ENCODE peak calls at places on chromosomes 7 and 10, in four cellular contexts. Q is IMR-90, D is MM.1S, V is transverse colon. W is an unnamed sample. For H3K36me3 and H3K9me3, the result is how much of the 10 kb centered on the place peaks cover.

GRCh38 chr10:100761191-100761590 is 15.8 kb downstream of the PAX2 start:
- DNase-seq in D (no peak), Q (no peak), V (no peak), W (no peak)

GRCh38 chr7:115676080-115676479 is 354.5 kb downstream of the TFEC start:
- DNase-seq in Q (peak), V (peak), D (no peak), W (peak)

GRCh38 chr10:67664936-67665335 is 31.1 kb downstream of the CTNNA3 start:
- DNase-seq in D (peak), Q (peak), V (no peak), W (no peak)

GRCh38 chr10:48564466-48565150 is 40.3 kb downstream of the ARHGAP22 start:
- DNase-seq in V (no peak), Q (no peak), D (no peak), W (no peak)

GRCh38 chr7:98372993-98373392 is 27.9 kb downstream of the BAIAP2L1 start:
- DNase-seq in Q (peak), V (no peak), D (no peak), W (peak)

GRCh38 chr7:74542558-74543117 is 88.9 kb downstream of the GTF2IRD1 start:
- DNase-seq in D (no peak), Q (no peak), V (no peak), W (no peak)

GRCh38 chr7:2495402-2496309 is 19.5 kb upstream of the GRIFIN start:
- DNase-seq in V (no peak), Q (no peak), D (no peak), W (no peak)

GRCh38 chr10:92042541-92042940 is 119.0 kb downstream of the BTAF1 start:
- DNase-seq in Q (no peak), V (no peak), D (no peak), W (no peak)

GRCh38 chr10:66783296-66783695 is 142.5 kb upstream of the LRRTM3 start:
- DNase-seq in V (no peak), D (no peak), Q (peak), W (no peak)

GRCh38 chr7:12296051-12296570 is 85.0 kb downstream of the TMEM106B start:
- DNase-seq in V (no peak), D (no peak), Q (no peak), W (no peak)

GRCh38 chr10:35426657-35427056 is 90.3 kb downstream of the CCNY start:
- DNase-seq in Q (no peak), V (no peak), D (no peak), W (no peak)

GRCh38 chr10:23198940-23199767 is 7.0 kb downstream of the PTF1A start:
- DNase-seq in V (no peak), Q (no peak), D (no peak), W (peak)

GRCh38 chr10:14004536-14004935 is 326.2 kb downstream of the FRMD4A start:
- DNase-seq in D (no peak), V (no peak), Q (peak), W (no peak)

GRCh38 chr10:73876157-73876556 is 1.8 kb upstream of the CAMK2G start:
- DNase-seq in D (no peak), Q (no peak), V (no peak), W (no peak)

GRCh38 chr7:38978474-38978873 is 765 bp downstream of the POU6F2 start:
- DNase-seq in V (no peak), D (no peak), Q (no peak), W (no peak)

GRCh38 chr7:70736715-70737460 is 395.1 kb upstream of the GALNT17 start:
- DNase-seq in D (no peak), Q (peak), V (no peak), W (peak)

GRCh38 chr7:4201566-4201965 is 480.5 kb upstream of the FOXK1 start:
- DNase-seq in D (no peak), V (no peak), Q (no peak), W (no peak)

GRCh38 chr10:5532618-5533097 is 7.9 kb downstream of the CALML3 start:
- DNase-seq in D (no peak), Q (no peak), V (peak), W (no peak)

GRCh38 chr10:70889291-70889690 is 926 bp upstream of the PCBD1 start:
- DNase-seq in D (no peak), Q (no peak), V (no peak), W (no peak)

GRCh38 chr10:71409516-71410104 is 12.9 kb downstream of the CDH23 start:
- DNase-seq in V (no peak), Q (no peak), D (no peak), W (no peak)

GRCh38 chr10:92696606-92697383 is 7.0 kb downstream of the HHEX start:
- DNase-seq in Q (no peak), V (no peak), D (no peak), W (no peak)

GRCh38 chr7:127666602-127667001 is 14.6 kb downstream of the SND1 start:
- DNase-seq in Q (no peak), D (no peak), V (no peak), W (no peak)

GRCh38 chr10:103657061-103657591 is 163.6 kb downstream of the NEURL1 start:
- DNase-seq in Q (no peak), D (no peak), V (no peak), W (no peak)

GRCh38 chr10:113708640-113709039 is 28.9 kb downstream of the CASP7 start:
- DNase-seq in D (no peak), Q (no peak), V (no peak), W (no peak)

GRCh38 chr7:151925446-151926335 is 30.6 kb upstream of the GALNTL5 start:
- DNase-seq in D (no peak), Q (no peak), V (peak), W (no peak)

GRCh38 chr7:157795199-157795598 is 458.4 kb downstream of the DNAJB6 start:
- DNase-seq in V (no peak), Q (no peak), D (no peak), W (no peak)

GRCh38 chr7:40551685-40552576 is 417.1 kb downstream of the SUGCT start:
- DNase-seq in D (peak), Q (peak), V (no peak), W (peak)

GRCh38 chr7:27191716-27192545 is 6.9 kb upstream of the HOXA11 start:
- DNase-seq in V (peak), D (no peak), Q (no peak), W (no peak)

GRCh38 chr10:125606406-125606805 is 76.6 kb downstream of the TEX36 start:
- DNase-seq in Q (no peak), D (no peak), V (no peak), W (no peak)

GRCh38 chr10:42866115-42866995 is 83.8 kb downstream of the BMS1 start:
- DNase-seq in D (peak), V (peak), Q (peak), W (peak)

GRCh38 chr7:102291056-102291915 is 4.6 kb downstream of the SH2B2 start:
- DNase-seq in Q (no peak), V (no peak), D (peak), W (no peak)

GRCh38 chr7:128724743-128725142 is 14.4 kb upstream of the CALU start:
- DNase-seq in Q (no peak), V (no peak), D (no peak), W (no peak)

GRCh38 chr10:16440396-16441105 is 3.7 kb downstream of the PTER start:
- DNase-seq in Q (no peak), D (no peak), V (no peak), W (no peak)

GRCh38 chr10:13356392-13356791 is 8.3 kb upstream of the SEPHS1 start:
- DNase-seq in Q (no peak), D (no peak), V (no peak), W (no peak)

GRCh38 chr10:43265799-43266721 is 805 bp downstream of the RASGEF1A start:
- DNase-seq in D (no peak), V (peak), Q (no peak), W (no peak)

GRCh38 chr7:29243777-29244655 is 49.4 kb downstream of the CHN2 start:
- DNase-seq in V (no peak), Q (no peak), D (peak), W (no peak)

GRCh38 chr10:3071405-3072198 is 4.3 kb downstream of the PFKP start:
- DNase-seq in V (no peak), D (no peak), Q (peak), W (no peak)

GRCh38 chr10:48461623-48462481 is 143.0 kb downstream of the ARHGAP22 start:
- DNase-seq in Q (no peak), V (no peak), D (no peak), W (no peak)

GRCh38 chr10:103917326-103918052 is 495 bp downstream of the STN1 start:
- DNase-seq in V (peak), D (peak), Q (peak), W (peak)

GRCh38 chr10:4129866-4130455 is 345.0 kb upstream of the KLF6 start:
- DNase-seq in V (no peak), Q (no peak), D (no peak), W (no peak)

GRCh38 chr10:4134701-4135100 is 349.7 kb upstream of the KLF6 start:
- DNase-seq in V (no peak), D (no peak), Q (no peak), W (no peak)

GRCh38 chr10:4130685-4131084 is 345.7 kb upstream of the KLF6 start:
- DNase-seq in V (no peak), Q (no peak), D (no peak), W (no peak)

GRCh38 chr10:4132216-4132556 is 347.2 kb upstream of the KLF6 start:
- DNase-seq in V (no peak), D (no peak), Q (no peak), W (no peak)

DNA sequence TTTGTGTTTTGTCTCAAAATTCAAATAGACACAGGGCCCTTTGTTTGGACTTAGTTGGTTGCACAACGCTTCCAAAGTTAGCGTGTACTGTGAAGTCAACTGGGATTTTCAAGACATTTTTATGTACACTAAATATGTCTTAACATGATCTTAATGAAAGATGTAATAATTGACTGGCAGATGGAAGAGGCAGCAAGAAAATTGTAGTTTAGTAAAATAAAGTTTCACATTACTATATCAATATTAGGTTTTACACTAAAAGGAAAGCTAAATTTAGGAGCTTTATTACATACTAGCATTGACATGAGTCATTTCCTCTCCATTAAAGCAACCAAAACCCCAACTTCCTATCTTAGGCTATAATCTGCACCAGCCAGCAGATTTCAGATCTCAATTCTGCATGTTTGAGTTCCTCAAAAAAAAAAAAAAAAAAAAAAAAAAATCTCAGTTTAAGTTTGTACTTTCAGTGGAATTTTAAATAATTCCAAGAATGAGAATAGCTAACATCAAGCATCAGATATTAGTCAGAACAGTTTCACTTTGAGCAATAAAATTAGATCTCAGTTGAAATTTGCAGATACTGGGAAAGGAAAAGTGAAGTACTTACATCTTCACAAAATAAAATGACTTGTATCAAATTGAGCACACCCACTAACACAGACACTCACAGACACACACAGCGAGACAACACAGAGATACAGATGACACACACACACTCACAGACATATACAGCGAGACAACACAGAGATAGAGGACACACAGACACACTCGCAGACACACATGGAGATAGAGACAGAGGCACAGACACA is 346.6 kb upstream of the KLF6 start:
- DNase-seq in V (no peak), Q (peak), D (peak), W (no peak)
- H3K4me3 ChIP-seq in V (no peak), Q (no peak), D (peak), W (no peak)

GRCh38 chr7:6157685-6158423 is 114.6 kb downstream of the CYTH3 start:
- DNase-seq in Q (no peak), D (no peak), V (no peak), W (no peak)

GRCh38 chr7:6159097-6159483 is 113.3 kb downstream of the CYTH3 start:
- DNase-seq in D (no peak), V (no peak), Q (peak), W (no peak)

GRCh38 chr7:6160191-6160623 is 112.2 kb downstream of the CYTH3 start:
- DNase-seq in V (peak), D (no peak), Q (peak), W (peak)

GRCh38 chr7:6158424-6159096 is 113.9 kb downstream of the CYTH3 start:
- DNase-seq in D (no peak), V (no peak), Q (no peak), W (no peak)

DNA sequence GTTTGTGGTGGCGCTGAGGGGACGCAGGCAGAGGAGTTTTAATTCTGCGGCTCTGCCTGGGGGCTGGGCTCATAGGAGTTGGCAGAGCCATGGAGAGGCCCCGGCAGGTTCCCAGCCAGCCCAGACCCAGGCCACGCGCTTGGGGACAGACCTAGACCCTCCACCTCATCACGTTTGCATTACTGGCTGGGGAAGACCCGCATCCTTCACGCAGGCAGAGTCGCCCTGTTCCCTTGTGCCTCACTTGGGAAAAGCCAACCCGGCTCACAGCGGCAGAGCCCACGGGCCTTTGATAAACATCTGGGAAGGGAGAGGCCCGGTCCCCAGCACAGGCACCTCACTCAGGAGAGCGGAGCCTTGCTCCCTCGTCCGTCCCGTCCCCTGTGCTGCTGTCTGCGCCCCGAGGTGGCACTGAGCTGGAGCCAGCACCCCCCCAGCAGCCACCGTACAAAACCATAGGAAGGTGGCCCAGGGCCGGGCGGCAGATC is 112.9 kb downstream of the CYTH3 start:
- DNase-seq in V (no peak), Q (no peak), D (no peak), W (no peak)
- H3K36me3 ChIP-seq in V (under half), Q (half or more), D (under half), W (under half)

GRCh38 chr7:138226851-138227250 is 150.6 kb downstream of the AKR1D1 start:
- DNase-seq in V (no peak), Q (no peak), D (no peak), W (no peak)

GRCh38 chr7:138228764-138229163 is 152.5 kb downstream of the AKR1D1 start:
- DNase-seq in V (no peak), Q (no peak), D (no peak), W (no peak)

GRCh38 chr7:138228119-138228518 is 151.9 kb downstream of the AKR1D1 start:
- DNase-seq in Q (no peak), D (no peak), V (no peak), W (no peak)

GRCh38 chr7:138226001-138226476 is 149.8 kb downstream of the AKR1D1 start:
- DNase-seq in D (no peak), V (no peak), Q (no peak), W (no peak)

GRCh38 chr7:138223402-138223872 is 147.2 kb downstream of the AKR1D1 start:
- DNase-seq in V (no peak), Q (no peak), D (no peak), W (no peak)
- H3K9me3 ChIP-seq in V (under half), Q (under half), D (under half), W (under half)

GRCh38 chr10:122113161-122113944 is 124.4 kb downstream of the TACC2 start:
- DNase-seq in Q (peak), D (no peak), V (peak), W (peak)
- H3K4me3 ChIP-seq in Q (peak), D (no peak), V (peak), W (peak)

GRCh38 chr7:707296-708000 is 19.1 kb upstream of the DNAAF5 start:
- DNase-seq in D (no peak), Q (no peak), V (no peak), W (no peak)
- H3K36me3 ChIP-seq in D (under half), Q (under half), V (under half), W (under half)

GRCh38 chr10:96743988-96744585 is 23.8 kb upstream of the PIK3AP1 start:
- DNase-seq in V (no peak), Q (peak), D (no peak), W (no peak)
- H3K9me3 ChIP-seq in V (under half), Q (under half), D (under half), W (under half)

GRCh38 chr10:77960829-77961329 is 34.3 kb upstream of the DLG5 start:
- DNase-seq in D (peak), Q (no peak), V (no peak), W (no peak)
- H3K4me3 ChIP-seq in D (no peak), Q (no peak), V (no peak), W (no peak)

GRCh38 chr7:139075031-139075652 is 34.4 kb downstream of the ZC3HAV1 start:
- DNase-seq in V (peak), Q (peak), D (peak), W (peak)
- H3K36me3 ChIP-seq in V (half or more), Q (under half), D (under half), W (half or more)

GRCh38 chr7:68841004-68841403 is 757.3 kb upstream of the AUTS2 start:
- DNase-seq in D (no peak), V (no peak), Q (no peak), W (peak)
- H3K9me3 ChIP-seq in D (under half), V (under half), Q (under half), W (under half)